ENCODE peak calls at places on chromosomes 16 and 17, in seven cellular contexts. P is HCT116, R is HepG2, Y is K562, I is H1, W is SK-N-SH, K is GM12878. B is an unnamed sample.

GRCh38 chr17:65043802-65044201 is 12.7 kb downstream of the GNA13 start:
- DNase-seq in R (no peak), P (no peak), I (no peak), W (no peak), K (no peak), Y (no peak), B (no peak)

GRCh38 chr16:66274335-66275110 is 92.0 kb upstream of the CDH5 start:
- DNase-seq in R (peak), P (peak), W (peak), K (no peak), Y (peak), I (no peak), B (no peak)

GRCh38 chr17:20116683-20117309 is 107.6 kb downstream of the SPECC1 start:
- DNase-seq in R (peak), I (no peak), P (peak), Y (peak), K (no peak), W (peak), B (no peak)

GRCh38 chr17:6471531-6472465 is 27.5 kb downstream of the PIMREG start:
- DNase-seq in R (no peak), W (no peak), P (no peak), I (no peak), K (no peak), Y (no peak), B (peak)

GRCh38 chr16:89613101-89613953 is at the start of gene DPEP1:
- DNase-seq in K (no peak), Y (no peak), W (no peak), I (no peak), R (no peak), P (no peak), B (no peak)

GRCh38 chr17:10156579-10157488 is 41.6 kb downstream of the GAS7 start:
- DNase-seq in Y (no peak), W (no peak), P (no peak), K (peak), R (no peak), I (no peak), B (no peak)

GRCh38 chr17:78226752-78227454 is 4.5 kb upstream of the TMEM235 start:
- DNase-seq in Y (no peak), P (no peak), W (no peak), I (no peak), K (no peak), R (no peak), B (no peak)

GRCh38 chr16:11439790-11440656 is 94.8 kb downstream of the RMI2 start:
- DNase-seq in Y (no peak), R (peak), K (no peak), P (no peak), I (no peak), W (no peak), B (no peak)

GRCh38 chr16:50671644-50672260 is 9.4 kb downstream of the SNX20 start:
- DNase-seq in Y (peak), W (peak), R (peak), I (no peak), P (peak), K (no peak), B (peak)

GRCh38 chr16:30985401-30986128 is 558 bp downstream of the HSD3B7 start:
- DNase-seq in I (no peak), R (peak), W (peak), Y (peak), P (peak), K (no peak), B (no peak)

GRCh38 chr17:76567634-76568432 is 17.8 kb downstream of the ST6GALNAC2 start:
- DNase-seq in K (no peak), P (no peak), I (no peak), Y (peak), R (peak), W (peak), B (no peak)

GRCh38 chr16:4416200-4417032 is at the start of gene CORO7:
- DNase-seq in R (peak), I (no peak), Y (peak), W (peak), K (peak), P (peak), B (no peak)

GRCh38 chr16:12553191-12553590 is 250.5 kb downstream of the CPPED1 start:
- DNase-seq in I (no peak), W (no peak), R (no peak), P (no peak), K (no peak), Y (no peak), B (no peak)

GRCh38 chr16:55280622-55281021 is 43.4 kb upstream of the IRX6 start:
- DNase-seq in P (no peak), R (no peak), K (no peak), W (peak), Y (no peak), I (no peak), B (no peak)

GRCh38 chr16:75289189-75289588 is 37.8 kb upstream of the BCAR1 start:
- DNase-seq in R (no peak), W (no peak), P (peak), K (no peak), I (no peak), Y (no peak), B (no peak)

DNA sequence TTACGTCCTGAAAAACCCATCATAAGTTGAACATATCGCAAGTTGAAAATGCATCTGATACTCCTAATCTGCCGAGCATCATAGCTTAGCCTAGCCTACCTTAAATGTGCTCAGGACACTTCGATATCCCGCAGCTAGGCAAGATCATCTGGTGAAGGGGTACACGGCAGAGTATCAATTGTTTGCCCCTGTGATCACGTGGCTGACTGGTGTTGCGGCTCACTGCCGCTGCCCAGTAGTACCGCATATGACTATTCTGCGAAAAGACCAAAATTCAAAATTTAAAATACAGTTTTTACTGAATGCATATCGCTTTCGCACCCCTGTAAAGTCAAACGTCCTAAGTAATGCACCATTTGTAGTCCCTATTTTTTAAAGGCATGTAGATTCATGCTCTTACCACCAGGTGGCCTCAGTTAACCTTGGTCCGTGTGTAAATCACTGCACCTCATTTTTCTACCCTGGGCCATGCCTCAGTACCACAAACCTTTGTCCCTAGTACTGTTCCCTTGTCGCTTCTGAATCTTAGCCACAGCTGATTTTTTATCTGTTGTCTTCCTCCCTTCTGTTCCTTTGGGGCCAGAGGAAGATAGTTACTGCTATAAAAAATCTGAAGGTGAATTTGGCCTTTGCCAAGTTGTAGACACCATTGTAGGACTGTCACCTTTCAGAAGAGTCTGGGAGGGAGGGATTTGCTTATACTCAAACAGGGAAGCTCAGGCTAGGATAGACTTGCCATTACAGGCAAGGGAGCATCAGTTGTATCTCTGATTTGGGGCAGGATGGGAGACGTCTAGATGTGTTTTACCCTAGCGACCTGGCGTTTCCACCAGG is 34.4 kb downstream of the WWP2 start:
- DNase-seq in P (peak), R (peak), W (peak), I (no peak), K (no peak), Y (peak), B (peak)
- TF ChIP-seq YY1 in P (no peak), R (no peak), W (no peak), I (no peak), K (peak), Y (no peak), B (no peak)

DNA sequence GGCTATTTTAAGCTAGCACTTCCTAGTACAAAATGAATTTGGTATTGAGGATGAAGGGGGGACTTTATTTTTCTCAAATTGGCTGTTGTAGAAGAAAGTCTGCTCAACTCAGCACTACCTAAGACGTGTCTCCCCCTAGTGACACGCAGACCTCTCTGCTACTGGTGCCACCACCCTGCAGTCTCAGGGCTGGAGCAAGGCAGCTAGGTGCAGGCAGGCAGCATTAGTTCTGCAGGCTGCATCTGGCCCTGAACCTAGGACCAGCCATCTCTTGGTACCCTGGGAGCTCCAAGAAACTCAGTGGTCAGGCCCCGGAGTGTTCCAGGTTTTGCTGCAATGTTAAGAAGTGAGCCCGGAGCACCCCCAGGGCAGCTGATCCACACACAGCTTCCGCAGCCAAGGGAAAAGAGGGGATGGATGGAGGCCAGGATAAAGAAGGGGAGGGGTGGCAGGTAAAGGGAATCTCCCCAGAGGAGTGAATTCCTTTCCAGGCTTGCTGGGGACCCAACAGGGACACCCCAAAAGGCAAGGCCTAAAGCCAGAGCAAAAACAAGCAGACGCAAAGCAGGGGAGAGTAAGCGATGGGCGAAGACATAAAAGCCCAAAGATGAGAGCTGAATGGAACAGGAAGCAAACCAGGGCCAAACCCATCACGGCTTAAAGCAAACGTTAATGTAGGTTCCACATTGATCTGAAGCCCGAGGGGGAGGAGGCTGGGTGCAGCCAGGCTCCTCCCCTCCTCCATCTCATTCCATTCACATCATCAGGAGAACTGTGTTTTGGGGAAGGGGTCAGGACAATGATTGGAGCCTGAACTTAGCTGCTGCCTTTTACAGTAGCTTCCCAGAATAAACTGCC is 200.5 kb downstream of the ZFHX3 start:
- DNase-seq in R (peak), Y (peak), P (no peak), W (peak), K (no peak), I (no peak), B (no peak)
- TF ChIP-seq YY1 in R (no peak), Y (no peak), P (no peak), W (no peak), K (no peak), I (no peak), B (no peak)

GRCh38 chr16:29904947-29905346 is 4.7 kb downstream of the ASPHD1 start:
- DNase-seq in W (no peak), R (no peak), P (no peak), Y (no peak), I (no peak), K (no peak), B (no peak)
- TF ChIP-seq YY1 in W (no peak), R (no peak), P (no peak), Y (no peak), I (no peak), K (no peak), B (no peak)

GRCh38 chr17:61684818-61685217 is 93.8 kb upstream of the NACA2 start:
- DNase-seq in R (no peak), I (no peak), Y (no peak), P (no peak), W (no peak), K (no peak), B (no peak)

GRCh38 chr17:61686114-61686513 is 95.1 kb upstream of the NACA2 start:
- DNase-seq in P (no peak), R (no peak), K (no peak), Y (no peak), I (no peak), W (no peak), B (no peak)

GRCh38 chr17:61684172-61684571 is 93.2 kb upstream of the NACA2 start:
- DNase-seq in R (no peak), I (no peak), K (no peak), W (no peak), Y (no peak), P (no peak), B (no peak)

GRCh38 chr17:61689610-61690180 is 98.7 kb upstream of the NACA2 start:
- DNase-seq in K (no peak), R (no peak), Y (no peak), P (no peak), I (no peak), W (no peak), B (no peak)

DNA sequence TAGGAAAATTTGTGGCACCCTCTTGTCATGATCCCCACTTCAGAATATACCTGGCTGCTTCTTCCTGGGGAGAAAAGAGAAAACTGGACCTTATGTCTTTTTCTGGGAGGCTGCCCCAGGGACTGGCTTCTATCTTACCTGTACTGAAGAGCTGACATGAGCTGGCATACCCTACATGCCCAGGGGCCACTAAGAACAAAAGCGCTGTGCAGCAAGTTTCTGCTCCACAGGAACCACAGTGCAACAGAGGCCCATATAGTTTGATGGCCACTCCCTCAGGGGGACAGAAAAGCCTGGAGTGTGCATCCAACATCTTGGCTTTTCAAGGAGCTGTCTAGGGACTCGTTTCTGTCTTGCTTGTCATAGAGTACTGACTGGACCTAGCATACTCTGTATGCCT is 96.8 kb upstream of the NACA2 start:
- DNase-seq in Y (no peak), I (no peak), R (no peak), W (no peak), K (no peak), P (no peak), B (no peak)
- TF ChIP-seq YY1 in Y (no peak), I (no peak), R (no peak), W (no peak), K (no peak), P (no peak), B (no peak)

GRCh38 chr17:66426397-66427033 is 124.1 kb downstream of the PRKCA start:
- DNase-seq in Y (peak), R (peak), I (no peak), K (no peak), W (no peak), P (peak), B (no peak)
- TF ChIP-seq YY1 in Y (no peak), R (no peak), I (no peak), K (no peak), W (no peak), P (no peak), B (no peak)

B was measured in NT2/D1.